ENCODE peak calls at places on chromosomes 7 and 10, in nine cellular contexts. One of them, this sample, is unnamed.
A peak's percentile ranks its signal among the peaks of the same experiment; 100 is the strongest.

GRCh38 chr10:112783653-112784426 is 166.2 kb upstream of the TCF7L2 start:
- DNase-seq in tibial nerve: no peak
- DNase-seq in A549: no peak
- DNase-seq in left ventricle myocardium inferior: peak; percentile 24
- DNase-seq in cardiac muscle cell: peak; percentile 37
- DNase-seq in adrenal gland: peak; percentile 51
- DNase-seq in CD8-positive, alpha-beta T cell: no peak
- DNase-seq in OCI-LY7: no peak
- DNase-seq in mammary epithelial cell: no peak
- DNase-seq in this sample: no peak

GRCh38 chr7:92352009-92352408 is 95.3 kb upstream of the GATAD1 start:
- DNase-seq in OCI-LY7: no peak
- DNase-seq in CD8-positive, alpha-beta T cell: no peak
- DNase-seq in A549: no peak
- DNase-seq in mammary epithelial cell: no peak
- DNase-seq in cardiac muscle cell: no peak
- DNase-seq in adrenal gland: no peak
- DNase-seq in tibial nerve: no peak
- DNase-seq in left ventricle myocardium inferior: no peak
- DNase-seq in this sample: no peak

GRCh38 chr10:46544989-46545791 is 11.3 kb downstream of the GPRIN2 start:
- DNase-seq in tibial nerve: peak; percentile 10
- DNase-seq in cardiac muscle cell: no peak
- DNase-seq in CD8-positive, alpha-beta T cell: peak; percentile 5
- DNase-seq in adrenal gland: peak; percentile 14
- DNase-seq in mammary epithelial cell: peak; percentile 44
- DNase-seq in left ventricle myocardium inferior: peak; percentile 9
- DNase-seq in A549: peak; percentile 86
- DNase-seq in OCI-LY7: peak; percentile 21
- DNase-seq in this sample: no peak

GRCh38 chr10:61164458-61165160 is 220.6 kb upstream of the RHOBTB1 start:
- DNase-seq in CD8-positive, alpha-beta T cell: no peak
- DNase-seq in tibial nerve: no peak
- DNase-seq in left ventricle myocardium inferior: peak; percentile 15
- DNase-seq in A549: peak; percentile 11
- DNase-seq in cardiac muscle cell: no peak
- DNase-seq in OCI-LY7: no peak
- DNase-seq in adrenal gland: peak; percentile 16
- DNase-seq in mammary epithelial cell: peak; percentile 3
- DNase-seq in this sample: no peak

GRCh38 chr7:54546081-54546985 is 4.2 kb downstream of the VSTM2A start:
- DNase-seq in A549: peak; percentile 35
- DNase-seq in cardiac muscle cell: peak; percentile 66
- DNase-seq in CD8-positive, alpha-beta T cell: no peak
- DNase-seq in left ventricle myocardium inferior: no peak
- DNase-seq in adrenal gland: no peak
- DNase-seq in OCI-LY7: no peak
- DNase-seq in tibial nerve: no peak
- DNase-seq in mammary epithelial cell: no peak
- DNase-seq in this sample: no peak

GRCh38 chr7:141451232-141451631 is 100.0 kb upstream of the AGK start:
- DNase-seq in left ventricle myocardium inferior: no peak
- DNase-seq in cardiac muscle cell: peak; percentile 24
- DNase-seq in tibial nerve: no peak
- DNase-seq in mammary epithelial cell: no peak
- DNase-seq in A549: no peak
- DNase-seq in OCI-LY7: no peak
- DNase-seq in adrenal gland: no peak
- DNase-seq in CD8-positive, alpha-beta T cell: no peak
- DNase-seq in this sample: no peak

GRCh38 chr10:119480667-119481066 is 61.9 kb downstream of the RGS10 start:
- DNase-seq in CD8-positive, alpha-beta T cell: no peak
- DNase-seq in adrenal gland: no peak
- DNase-seq in mammary epithelial cell: peak; percentile 7
- DNase-seq in tibial nerve: no peak
- DNase-seq in cardiac muscle cell: no peak
- DNase-seq in A549: no peak
- DNase-seq in OCI-LY7: no peak
- DNase-seq in left ventricle myocardium inferior: no peak
- DNase-seq in this sample: no peak

GRCh38 chr7:14191686-14192098 is 202.2 kb upstream of the ETV1 start:
- DNase-seq in mammary epithelial cell: peak; percentile 36
- DNase-seq in adrenal gland: peak; percentile 56
- DNase-seq in cardiac muscle cell: no peak
- DNase-seq in OCI-LY7: no peak
- DNase-seq in CD8-positive, alpha-beta T cell: no peak
- DNase-seq in tibial nerve: no peak
- DNase-seq in A549: no peak
- DNase-seq in left ventricle myocardium inferior: no peak
- DNase-seq in this sample: no peak

GRCh38 chr10:92419740-92420553 is 129.0 kb downstream of the MARCHF5 start:
- DNase-seq in adrenal gland: peak; percentile 54
- DNase-seq in left ventricle myocardium inferior: peak; percentile 52
- DNase-seq in A549: no peak
- DNase-seq in tibial nerve: peak; percentile 33
- DNase-seq in CD8-positive, alpha-beta T cell: no peak
- DNase-seq in cardiac muscle cell: peak; percentile 26
- DNase-seq in mammary epithelial cell: no peak
- DNase-seq in OCI-LY7: no peak
- DNase-seq in this sample: no peak

GRCh38 chr7:41916450-41916927 is 213.6 kb upstream of the INHBA start:
- DNase-seq in left ventricle myocardium inferior: no peak
- DNase-seq in adrenal gland: no peak
- DNase-seq in cardiac muscle cell: no peak
- DNase-seq in CD8-positive, alpha-beta T cell: no peak
- DNase-seq in OCI-LY7: no peak
- DNase-seq in tibial nerve: no peak
- DNase-seq in A549: peak; percentile 76
- DNase-seq in mammary epithelial cell: peak; percentile 89
- DNase-seq in this sample: peak; percentile 98

GRCh38 chr7:73973091-73973490 is 54.9 kb upstream of the ELN start:
- DNase-seq in adrenal gland: no peak
- DNase-seq in tibial nerve: no peak
- DNase-seq in OCI-LY7: no peak
- DNase-seq in A549: no peak
- DNase-seq in mammary epithelial cell: no peak
- DNase-seq in CD8-positive, alpha-beta T cell: no peak
- DNase-seq in cardiac muscle cell: no peak
- DNase-seq in left ventricle myocardium inferior: peak; percentile 54
- DNase-seq in this sample: peak; percentile 30

GRCh38 chr10:67697646-67698245 is 1.8 kb upstream of the CTNNA3 start:
- DNase-seq in CD8-positive, alpha-beta T cell: peak; percentile 14
- DNase-seq in tibial nerve: no peak
- DNase-seq in A549: peak; percentile 63
- DNase-seq in adrenal gland: no peak
- DNase-seq in mammary epithelial cell: peak; percentile 16
- DNase-seq in cardiac muscle cell: peak; percentile 66
- DNase-seq in left ventricle myocardium inferior: no peak
- DNase-seq in OCI-LY7: peak; percentile 75
- DNase-seq in this sample: no peak

GRCh38 chr7:116211913-116212596 is 1.7 kb downstream of the TES start:
- DNase-seq in cardiac muscle cell: no peak
- DNase-seq in OCI-LY7: no peak
- DNase-seq in adrenal gland: no peak
- DNase-seq in tibial nerve: no peak
- DNase-seq in left ventricle myocardium inferior: no peak
- DNase-seq in CD8-positive, alpha-beta T cell: no peak
- DNase-seq in A549: no peak
- DNase-seq in mammary epithelial cell: no peak
- DNase-seq in this sample: peak; percentile 57
- H3K27ac ChIP-seq in cardiac muscle cell: no peak overlapping the region
- H3K27ac ChIP-seq in OCI-LY7: no peak overlapping the region
- H3K27ac ChIP-seq in adrenal gland: no peak overlapping the region
- H3K27ac ChIP-seq in tibial nerve: peak overlapping the region; percentile 88
- H3K27ac ChIP-seq in left ventricle myocardium inferior: peak overlapping the region; percentile 94
- H3K27ac ChIP-seq in CD8-positive, alpha-beta T cell: peak overlapping the region; percentile 93
- H3K27ac ChIP-seq in A549: peak overlapping the region; percentile 96
- H3K27ac ChIP-seq in mammary epithelial cell: peak overlapping the region; percentile 99
- H3K27ac ChIP-seq in this sample: peak overlapping the region; percentile 94

GRCh38 chr10:93458821-93459257 is 23.3 kb downstream of the MYOF start:
- DNase-seq in OCI-LY7: no peak
- DNase-seq in CD8-positive, alpha-beta T cell: no peak
- DNase-seq in left ventricle myocardium inferior: peak; percentile 44
- DNase-seq in cardiac muscle cell: peak; percentile 48
- DNase-seq in mammary epithelial cell: peak; percentile 97
- DNase-seq in A549: peak; percentile 99
- DNase-seq in tibial nerve: peak; percentile 59
- DNase-seq in adrenal gland: peak; percentile 90
- DNase-seq in this sample: peak; percentile 99

GRCh38 chr10:93462371-93462770 is 19.8 kb downstream of the MYOF start:
- DNase-seq in OCI-LY7: no peak
- DNase-seq in left ventricle myocardium inferior: no peak
- DNase-seq in A549: no peak
- DNase-seq in tibial nerve: no peak
- DNase-seq in CD8-positive, alpha-beta T cell: no peak
- DNase-seq in cardiac muscle cell: no peak
- DNase-seq in mammary epithelial cell: no peak
- DNase-seq in adrenal gland: no peak
- DNase-seq in this sample: no peak

GRCh38 chr10:93461807-93462178 is 20.3 kb downstream of the MYOF start:
- DNase-seq in adrenal gland: no peak
- DNase-seq in CD8-positive, alpha-beta T cell: no peak
- DNase-seq in tibial nerve: no peak
- DNase-seq in left ventricle myocardium inferior: no peak
- DNase-seq in A549: peak; percentile 68
- DNase-seq in OCI-LY7: peak; percentile 89
- DNase-seq in mammary epithelial cell: peak; percentile 86
- DNase-seq in cardiac muscle cell: no peak
- DNase-seq in this sample: no peak

GRCh38 chr10:93462881-93463280 is 19.3 kb downstream of the MYOF start:
- DNase-seq in left ventricle myocardium inferior: no peak
- DNase-seq in mammary epithelial cell: peak; percentile 56
- DNase-seq in adrenal gland: peak; percentile 51
- DNase-seq in cardiac muscle cell: no peak
- DNase-seq in CD8-positive, alpha-beta T cell: no peak
- DNase-seq in OCI-LY7: peak; percentile 21
- DNase-seq in A549: peak; percentile 71
- DNase-seq in tibial nerve: no peak
- DNase-seq in this sample: no peak

DNA sequence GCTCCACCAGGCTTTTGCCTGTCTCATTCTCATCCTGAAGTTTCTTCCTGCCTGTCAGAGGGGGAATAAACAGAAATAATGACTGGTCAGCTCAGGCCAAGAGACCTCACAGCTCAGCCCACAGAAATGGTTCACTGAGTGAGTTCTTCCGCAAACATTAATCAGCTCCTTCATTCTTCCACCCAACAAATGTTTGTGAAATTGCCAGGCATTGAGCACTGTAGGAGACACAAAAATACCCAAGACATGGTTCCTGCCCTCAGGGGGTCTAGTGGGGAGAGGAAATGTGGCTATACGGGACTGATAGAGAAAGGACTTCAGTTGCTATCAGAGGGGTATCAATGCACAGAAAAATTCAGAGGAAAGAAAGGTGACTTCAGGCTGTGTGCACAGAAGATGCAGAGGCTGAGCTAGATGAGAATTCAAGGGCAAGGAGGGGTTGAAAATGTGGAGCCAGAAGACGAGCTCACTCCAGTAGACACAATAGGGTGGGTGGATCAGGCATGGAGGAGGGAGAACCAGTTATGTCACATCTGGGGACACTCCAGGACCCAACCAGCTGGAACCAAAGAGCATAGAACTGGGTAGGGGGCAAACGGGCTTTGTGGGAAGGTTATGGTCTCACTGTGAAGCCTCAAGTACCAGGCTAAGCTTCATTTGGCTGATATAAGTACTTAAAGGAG is 20.9 kb downstream of the MYOF start:
- DNase-seq in adrenal gland: no peak
- DNase-seq in tibial nerve: no peak
- DNase-seq in CD8-positive, alpha-beta T cell: no peak
- DNase-seq in A549: no peak
- DNase-seq in OCI-LY7: peak; percentile 14
- DNase-seq in mammary epithelial cell: no peak
- DNase-seq in cardiac muscle cell: no peak
- DNase-seq in left ventricle myocardium inferior: no peak
- DNase-seq in this sample: peak; percentile 60
- H3K4me1 ChIP-seq in adrenal gland: peaks cover 51% of the 10 kb centered on the region
- H3K4me1 ChIP-seq in tibial nerve: peaks cover 49% of the 10 kb centered on the region
- H3K4me1 ChIP-seq in CD8-positive, alpha-beta T cell: no peaks in the 10 kb centered on the region
- H3K4me1 ChIP-seq in A549: peaks cover 95% of the 10 kb centered on the region
- H3K4me1 ChIP-seq in OCI-LY7: peaks cover 22% of the 10 kb centered on the region
- H3K4me1 ChIP-seq in mammary epithelial cell: peaks cover 68% of the 10 kb centered on the region
- H3K4me1 ChIP-seq in cardiac muscle cell: no peaks in the 10 kb centered on the region
- H3K4me1 ChIP-seq in left ventricle myocardium inferior: peaks cover 67% of the 10 kb centered on the region
- H3K4me1 ChIP-seq in this sample: peaks cover 94% of the 10 kb centered on the region

DNA sequence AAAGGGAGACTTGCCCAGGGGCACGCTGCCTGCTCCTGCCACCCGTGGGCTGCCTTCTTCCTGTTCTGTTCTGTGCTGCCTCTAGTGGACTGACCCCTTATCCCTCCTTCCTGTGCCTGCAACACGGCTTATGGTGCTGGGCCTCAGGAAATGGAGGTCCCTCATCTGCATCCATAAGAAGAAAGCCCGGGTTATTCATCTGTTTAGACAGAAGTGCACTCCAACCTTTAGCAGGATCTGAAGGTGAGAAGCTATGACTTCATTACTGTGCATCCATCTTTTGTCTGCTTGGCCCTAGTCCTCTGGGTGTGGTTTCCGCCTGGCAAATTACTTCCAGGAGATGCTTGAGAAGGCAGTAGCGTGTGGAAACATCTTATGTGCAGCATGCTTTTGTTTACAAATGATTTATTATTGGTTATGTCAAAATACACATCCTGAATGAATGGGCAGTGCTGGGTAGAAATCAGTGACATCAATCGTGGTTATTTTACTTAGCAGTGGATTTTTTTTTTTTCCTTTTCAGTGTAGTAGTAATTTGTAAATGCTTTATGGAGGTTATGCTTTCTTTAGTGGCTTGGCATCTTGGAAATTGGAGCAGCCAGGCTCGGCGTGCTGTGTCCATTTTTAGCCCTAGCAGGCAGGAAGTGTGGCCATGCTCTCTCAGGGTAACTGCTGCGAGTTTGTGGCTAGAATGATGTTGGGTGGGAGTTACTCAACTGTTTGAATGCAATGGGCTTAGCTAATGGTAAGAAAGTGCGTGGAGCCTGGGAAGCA is 12.7 kb downstream of the PTPRE start:
- DNase-seq in OCI-LY7: peak; percentile 28
- DNase-seq in tibial nerve: no peak
- DNase-seq in adrenal gland: no peak
- DNase-seq in cardiac muscle cell: no peak
- DNase-seq in CD8-positive, alpha-beta T cell: no peak
- DNase-seq in left ventricle myocardium inferior: no peak
- DNase-seq in mammary epithelial cell: no peak
- DNase-seq in A549: peak; percentile 16
- DNase-seq in this sample: peak; percentile 14
- H3K27ac ChIP-seq in OCI-LY7: no peak overlapping the region
- H3K27ac ChIP-seq in tibial nerve: peak overlapping the region; percentile 60
- H3K27ac ChIP-seq in adrenal gland: no peak overlapping the region
- H3K27ac ChIP-seq in cardiac muscle cell: no peak overlapping the region
- H3K27ac ChIP-seq in CD8-positive, alpha-beta T cell: no peak overlapping the region
- H3K27ac ChIP-seq in left ventricle myocardium inferior: peak overlapping the region; percentile 86
- H3K27ac ChIP-seq in mammary epithelial cell: no peak overlapping the region
- H3K27ac ChIP-seq in A549: peak overlapping the region; percentile 19
- H3K27ac ChIP-seq in this sample: no peak overlapping the region

DNA sequence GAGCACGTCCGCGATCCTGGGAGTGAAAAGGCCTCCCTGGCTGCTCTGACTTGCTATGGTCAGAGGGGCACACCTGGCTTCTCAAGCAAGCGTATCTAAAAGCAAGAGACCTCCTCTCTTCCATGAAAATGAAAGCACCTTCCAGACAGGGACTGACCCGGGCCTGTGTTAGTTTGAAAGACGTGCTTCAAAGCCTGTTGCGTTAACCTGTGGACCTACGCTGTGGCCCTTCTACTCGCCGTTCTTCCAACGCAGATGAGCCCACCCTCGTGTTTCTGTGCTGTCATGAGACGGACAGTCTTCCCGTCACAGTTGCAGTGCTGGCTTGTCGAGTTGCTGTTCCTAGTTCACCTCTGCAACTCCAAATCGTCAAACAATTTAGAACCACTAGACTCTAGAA is 15.5 kb upstream of the GDI2 start:
- DNase-seq in CD8-positive, alpha-beta T cell: no peak
- DNase-seq in tibial nerve: no peak
- DNase-seq in OCI-LY7: no peak
- DNase-seq in mammary epithelial cell: no peak
- DNase-seq in left ventricle myocardium inferior: no peak
- DNase-seq in adrenal gland: no peak
- DNase-seq in cardiac muscle cell: no peak
- DNase-seq in A549: no peak
- DNase-seq in this sample: no peak
- H3K4me1 ChIP-seq in CD8-positive, alpha-beta T cell: no peaks in the 10 kb centered on the region
- H3K4me1 ChIP-seq in tibial nerve: no peaks in the 10 kb centered on the region
- H3K4me1 ChIP-seq in OCI-LY7: no peaks in the 10 kb centered on the region
- H3K4me1 ChIP-seq in mammary epithelial cell: no peaks in the 10 kb centered on the region
- H3K4me1 ChIP-seq in left ventricle myocardium inferior: no peaks in the 10 kb centered on the region
- H3K4me1 ChIP-seq in adrenal gland: no peaks in the 10 kb centered on the region
- H3K4me1 ChIP-seq in cardiac muscle cell: peaks cover 9% of the 10 kb centered on the region
- H3K4me1 ChIP-seq in A549: no peaks in the 10 kb centered on the region
- H3K4me1 ChIP-seq in this sample: no peaks in the 10 kb centered on the region